ENCODE peak calls at places on chromosomes 3 and 15, in six cellular contexts. R, K, S, D, O and P are unnamed samples.
A peak's percentile ranks its signal among the peaks of the same experiment; 100 is the strongest.

GRCh38 chr15:48385431-48385830 is 54.2 kb downstream of the DUT start:
- DNase-seq in S (peak; percentile 18), O (peak; percentile 96), K (no peak), D (no peak), R (no peak), P (no peak)

GRCh38 chr3:4888913-4889846 is 90.1 kb upstream of the BHLHE40 start:
- DNase-seq in S (peak; percentile 24), D (no peak), K (no peak), O (no peak), R (no peak), P (no peak)

GRCh38 chr15:27353837-27354236 is 382.9 kb downstream of the GABRG3 start:
- DNase-seq in O (no peak), K (no peak), D (no peak), S (no peak), R (no peak), P (no peak)

GRCh38 chr3:159488657-159489056 is 500.0 kb upstream of the IL12A start:
- DNase-seq in D (no peak), S (no peak), R (no peak), K (no peak), O (no peak), P (no peak)

GRCh38 chr3:126521122-126521891 is 2.6 kb upstream of the CHST13 start:
- DNase-seq in R (no peak), O (no peak), S (no peak), K (no peak), D (no peak), P (no peak)

GRCh38 chr3:52895416-52895815 is 1.9 kb downstream of the STIMATE start:
- DNase-seq in S (no peak), O (no peak), D (no peak), K (no peak), R (no peak), P (no peak)

GRCh38 chr15:95724908-95725633 is 605.4 kb upstream of the NR2F2 start:
- DNase-seq in R (no peak), K (no peak), D (no peak), S (no peak), O (no peak), P (no peak)

GRCh38 chr15:74259324-74259712 is 23.2 kb downstream of the CCDC33 start:
- DNase-seq in K (no peak), R (no peak), O (no peak), S (no peak), D (no peak), P (no peak)

GRCh38 chr3:14472471-14473351 is 67.4 kb downstream of the GRIP2 start:
- DNase-seq in R (no peak), K (peak; percentile 55), D (no peak), S (peak; percentile 95), O (peak; percentile 92), P (peak; percentile 88)

GRCh38 chr3:182238141-182238540 is 526.4 kb downstream of the SOX2 start:
- DNase-seq in D (peak; percentile 94), R (peak; percentile 64), S (no peak), K (peak; percentile 39), O (no peak), P (peak; percentile 86)

GRCh38 chr3:117920240-117920923 is 1114.3 kb downstream of the IGSF11 start:
- DNase-seq in S (no peak), D (no peak), R (no peak), O (no peak), K (no peak), P (no peak)

GRCh38 chr3:155271343-155271613 is 22.2 kb downstream of the STRIT1 start:
- DNase-seq in S (no peak), D (no peak), R (no peak), K (no peak), O (no peak), P (no peak)

GRCh38 chr3:155270063-155270462 is 23.4 kb downstream of the STRIT1 start:
- DNase-seq in S (no peak), K (no peak), O (no peak), D (no peak), R (no peak), P (no peak)

GRCh38 chr3:155270485-155271342 is 22.8 kb downstream of the STRIT1 start:
- DNase-seq in D (no peak), S (no peak), K (peak; percentile 29), O (no peak), R (no peak), P (peak; percentile 63)
- H2BK120ac ChIP-seq in D (no peak overlapping the region), S (no peak overlapping the region), K (no peak overlapping the region), O (no peak overlapping the region), R (peak overlapping the region; percentile 14), P (no peak overlapping the region)

DNA sequence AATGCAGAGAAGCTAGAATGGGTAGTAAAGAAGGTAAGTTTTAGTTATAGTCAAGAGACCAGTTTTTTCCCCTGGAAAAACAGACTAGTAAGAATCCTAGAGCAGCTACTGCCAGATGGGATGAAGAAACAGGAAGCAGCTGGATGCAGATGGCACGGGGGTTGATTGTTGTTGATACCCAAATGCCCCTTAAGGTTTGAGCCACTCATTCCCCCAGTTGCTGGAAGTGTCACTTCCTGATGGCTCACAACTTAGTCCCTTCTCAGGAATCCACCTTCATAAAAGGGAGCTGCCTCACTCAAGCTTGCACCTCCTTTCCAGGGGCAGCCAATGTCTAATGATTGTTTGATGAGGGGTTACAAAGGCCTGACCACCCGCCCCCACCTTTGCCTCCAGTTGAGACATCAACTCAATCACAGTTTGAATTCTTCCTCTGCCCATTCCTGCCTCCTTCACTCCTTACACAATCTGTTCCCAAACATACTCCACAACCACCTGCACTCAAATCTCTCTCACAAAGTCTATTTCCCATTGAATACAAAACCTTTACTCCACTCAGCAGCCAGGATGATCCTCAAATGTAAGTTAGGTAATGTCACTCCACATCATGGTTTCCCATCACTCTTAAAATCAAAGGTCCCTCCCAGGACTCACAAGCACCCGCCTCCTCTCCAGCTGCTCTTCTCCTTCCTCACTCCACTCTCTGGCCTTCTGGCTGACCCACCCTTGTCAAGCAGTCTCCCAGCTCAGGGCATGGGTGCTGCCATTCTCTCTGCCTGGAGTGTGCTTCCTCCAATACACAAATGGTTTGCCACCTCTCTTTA is 450.1 kb upstream of the THBS1 start:
- DNase-seq in D (no peak), R (no peak), O (peak; percentile 67), K (no peak), S (peak; percentile 63), P (no peak)
- H2BK120ac ChIP-seq in D (no peak overlapping the region), R (no peak overlapping the region), O (peak overlapping the region; percentile 99), K (no peak overlapping the region), S (peak overlapping the region; percentile 69), P (no peak overlapping the region)

DNA sequence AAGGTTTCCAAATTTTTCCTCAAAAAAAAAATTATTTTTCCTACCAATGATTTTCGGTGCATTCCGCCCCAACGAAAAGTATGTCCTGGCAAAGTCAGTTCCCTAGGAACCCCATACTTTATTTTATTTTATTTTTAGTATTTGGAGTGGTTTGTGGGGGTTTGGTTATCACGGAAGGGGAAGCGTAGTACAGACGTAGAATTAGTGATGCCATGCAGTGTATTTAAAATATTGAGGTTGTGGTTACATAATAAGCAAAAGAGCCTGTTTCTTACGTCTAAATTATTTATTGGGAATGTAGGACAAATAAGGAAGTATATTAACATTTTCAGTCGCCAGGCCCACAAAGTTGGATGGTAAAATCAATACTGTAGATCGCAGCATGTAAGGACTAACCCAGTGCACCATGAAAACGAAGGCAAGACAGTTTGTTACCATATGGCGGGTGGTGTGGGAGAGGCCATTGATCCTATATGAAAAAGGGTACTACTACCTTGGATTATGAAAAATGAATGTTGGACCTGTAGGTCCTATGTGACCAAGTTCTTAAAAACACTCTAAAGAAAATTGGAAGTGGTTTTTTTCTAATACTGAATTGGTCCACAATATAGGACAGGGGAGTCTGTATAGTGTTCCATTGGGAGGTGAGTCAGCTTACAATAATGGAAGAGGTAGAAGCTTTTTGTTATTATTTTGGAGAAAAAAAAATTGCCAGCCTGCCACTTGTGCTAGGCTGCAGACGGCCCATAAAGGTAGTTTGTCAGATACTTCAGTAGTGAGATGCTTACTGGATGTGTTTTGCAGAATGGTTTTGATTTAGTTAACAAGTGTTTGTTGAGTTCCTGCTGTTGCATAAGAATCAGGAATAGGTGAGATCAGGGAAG is 721 bp downstream of the DTWD1 start:
- DNase-seq in K (no peak), R (no peak), D (no peak), S (peak; percentile 36), O (no peak), P (peak; percentile 23)
- H2BK120ac ChIP-seq in K (no peak overlapping the region), R (no peak overlapping the region), D (no peak overlapping the region), S (no peak overlapping the region), O (peak overlapping the region; percentile 88), P (no peak overlapping the region)

GRCh38 chr3:23945903-23946751 is 1.0 kb downstream of the NR1D2 start:
- DNase-seq in R (peak; percentile 99), D (peak; percentile 98), S (peak; percentile 95), K (peak; percentile 96), O (peak; percentile 93), P (peak; percentile 98)
- H2BK120ac ChIP-seq in R (peak overlapping the region; percentile 86), D (no peak overlapping the region), S (peak overlapping the region; percentile 30), K (no peak overlapping the region), O (peak overlapping the region; percentile 68), P (no peak overlapping the region)

DNA sequence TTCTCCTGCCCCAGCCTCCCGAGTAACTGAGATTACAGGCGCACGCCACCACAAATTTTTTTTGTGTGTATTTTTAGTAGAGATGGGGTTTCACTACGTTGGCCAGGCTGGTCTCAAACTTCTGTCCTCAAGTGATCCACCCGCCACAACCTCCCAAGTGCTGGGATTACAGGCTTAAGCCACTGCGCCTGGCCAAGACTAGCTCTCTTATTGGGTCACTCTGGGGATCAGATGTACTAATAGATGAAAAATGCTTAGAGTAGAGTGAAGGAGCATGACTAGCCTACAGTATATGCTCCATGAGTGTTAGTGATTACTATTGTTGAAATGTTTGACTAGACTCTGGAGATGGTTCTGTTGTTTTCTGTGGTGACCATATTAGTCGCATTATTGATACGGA is 21.8 kb downstream of the RARB start:
- DNase-seq in R (no peak), O (no peak), S (no peak), K (no peak), D (no peak), P (no peak)
- H2BK120ac ChIP-seq in R (no peak overlapping the region), O (no peak overlapping the region), S (no peak overlapping the region), K (no peak overlapping the region), D (no peak overlapping the region), P (no peak overlapping the region)

GRCh38 chr3:24389108-24390090 is 105.3 kb downstream of the THRB start:
- DNase-seq in D (no peak), O (no peak), K (no peak), R (no peak), S (no peak), P (peak; percentile 17)

GRCh38 chr3:24387000-24387399 is 107.7 kb downstream of the THRB start:
- DNase-seq in S (no peak), D (no peak), K (no peak), R (no peak), O (no peak), P (no peak)

GRCh38 chr3:24388159-24388558 is 106.5 kb downstream of the THRB start:
- DNase-seq in O (no peak), K (no peak), S (no peak), R (no peak), D (no peak), P (no peak)

GRCh38 chr3:24387493-24387892 is 107.2 kb downstream of the THRB start:
- DNase-seq in K (no peak), S (no peak), R (no peak), D (no peak), O (no peak), P (no peak)

DNA sequence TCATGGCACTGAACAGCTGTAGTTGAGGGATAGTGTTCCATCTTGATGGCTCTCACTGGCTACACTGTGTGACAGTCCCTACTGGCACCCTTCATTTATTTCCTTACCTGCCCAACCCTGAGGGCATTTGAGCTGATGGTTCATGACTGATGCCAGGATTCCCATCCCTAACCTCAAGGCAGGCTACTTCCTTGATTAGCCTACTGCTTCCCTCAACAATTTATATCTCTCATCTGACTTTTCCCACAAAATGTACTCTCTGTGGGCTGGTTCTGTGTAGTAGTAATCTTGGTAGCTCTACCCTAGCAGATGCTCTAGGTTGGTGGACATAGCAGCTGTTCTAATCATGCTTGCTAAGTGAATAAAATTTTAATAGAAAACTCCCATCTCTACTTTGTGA is 106.0 kb downstream of the THRB start:
- DNase-seq in R (no peak), S (no peak), O (no peak), D (no peak), K (no peak), P (no peak)
- H2BK120ac ChIP-seq in R (no peak overlapping the region), S (no peak overlapping the region), O (no peak overlapping the region), D (no peak overlapping the region), K (no peak overlapping the region), P (no peak overlapping the region)

GRCh38 chr3:177724020-177724638 is 526.8 kb upstream of the TBL1XR1 start:
- DNase-seq in O (no peak), R (no peak), K (no peak), D (no peak), S (peak; percentile 45), P (no peak)
- H2BK120ac ChIP-seq in O (no peak overlapping the region), R (no peak overlapping the region), K (no peak overlapping the region), D (no peak overlapping the region), S (peak overlapping the region; percentile 5), P (no peak overlapping the region)